ENCODE peak calls at places on chromosomes 1 and 21, in ten cellular contexts. H, R, X, P, D, F, J, Y, V and T are unnamed samples.

GRCh38 chr1:185439727-185440415 is 122.8 kb upstream of the IVNS1ABP start:
- DNase-seq in X (no peak), H (peak), D (no peak), R (no peak), V (peak), J (peak), P (no peak), F (peak), Y (no peak), T (peak)

GRCh38 chr1:202311880-202312635 is 29.7 kb downstream of the UBE2T start:
- DNase-seq in X (no peak), P (no peak), V (no peak), D (no peak), F (peak), H (peak), J (no peak), R (no peak), Y (no peak), T (no peak)

GRCh38 chr1:148264374-148265276 is 112.5 kb upstream of the NBPF11 start:
- DNase-seq in R (no peak), V (peak), Y (no peak), X (no peak), F (peak), D (peak), H (peak), P (peak), J (peak), T (peak)

GRCh38 chr21:45415188-45415942 is 10.4 kb downstream of the COL18A1 start:
- DNase-seq in J (peak), D (no peak), V (no peak), H (no peak), X (no peak), F (no peak), R (no peak), Y (no peak), P (no peak), T (no peak)

GRCh38 chr1:1208713-1209433 is 2.5 kb upstream of the TNFRSF18 start:
- DNase-seq in P (peak), F (peak), R (no peak), X (no peak), V (no peak), J (peak), Y (no peak), D (no peak), H (no peak), T (no peak)

GRCh38 chr1:117679868-117680267 is 74.0 kb downstream of the TENT5C start:
- DNase-seq in X (no peak), Y (no peak), R (no peak), H (no peak), P (no peak), J (no peak), F (no peak), V (no peak), D (no peak), T (no peak)

GRCh38 chr1:172671591-172671990 is 12.7 kb downstream of the FASLG start:
- DNase-seq in F (peak), V (no peak), H (peak), X (no peak), Y (no peak), P (no peak), R (no peak), D (no peak), J (no peak), T (peak)

GRCh38 chr1:43506233-43506632 is 24.4 kb upstream of the PTPRF start:
- DNase-seq in J (no peak), P (no peak), Y (no peak), H (no peak), R (no peak), X (no peak), V (no peak), D (no peak), F (no peak), T (no peak)

GRCh38 chr1:40462956-40463590 is 12.8 kb downstream of the ZFP69B start:
- DNase-seq in J (no peak), Y (no peak), H (no peak), D (peak), R (no peak), F (peak), P (no peak), V (no peak), X (no peak), T (no peak)

GRCh38 chr21:44865561-44866280 is 7.8 kb downstream of the PTTG1IP start:
- DNase-seq in F (no peak), J (peak), X (no peak), H (no peak), R (no peak), V (no peak), P (no peak), D (no peak), Y (no peak), T (no peak)

GRCh38 chr21:46191686-46192575 is 7.7 kb upstream of the SPATC1L start:
- DNase-seq in Y (no peak), H (no peak), F (no peak), J (no peak), X (no peak), P (no peak), V (no peak), R (no peak), D (no peak), T (no peak)

GRCh38 chr1:230090194-230090711 is 23.2 kb downstream of the GALNT2 start:
- DNase-seq in V (no peak), Y (no peak), F (peak), R (no peak), P (no peak), D (peak), X (no peak), H (peak), J (no peak), T (peak)

GRCh38 chr1:233227930-233228465 is 67.5 kb downstream of the PCNX2 start:
- DNase-seq in P (no peak), X (no peak), R (no peak), J (no peak), D (no peak), H (no peak), F (no peak), V (no peak), Y (no peak), T (no peak)

GRCh38 chr1:203649551-203650011 is 22.9 kb downstream of the ATP2B4 start:
- DNase-seq in Y (no peak), F (no peak), R (no peak), V (no peak), D (no peak), P (no peak), J (no peak), X (no peak), H (no peak), T (no peak)

GRCh38 chr1:16248603-16249534 is 11.9 kb upstream of the CPLANE2 start:
- DNase-seq in H (peak), P (peak), Y (peak), J (peak), V (peak), F (peak), D (peak), X (peak), R (peak), T (peak)

GRCh38 chr1:180670681-180671080 is 38.9 kb downstream of the XPR1 start:
- DNase-seq in P (no peak), D (no peak), R (no peak), H (no peak), F (no peak), V (no peak), J (no peak), X (no peak), Y (no peak), T (no peak)

GRCh38 chr1:161092621-161093028 is 3.3 kb upstream of the NECTIN4 start:
- DNase-seq in X (no peak), P (no peak), Y (no peak), H (no peak), V (no peak), R (no peak), D (no peak), F (no peak), J (no peak), T (peak)

GRCh38 chr1:172997941-172998361 is 52.8 kb downstream of the TNFSF18 start:
- DNase-seq in X (no peak), R (no peak), D (no peak), P (no peak), H (peak), V (no peak), J (no peak), F (no peak), Y (no peak), T (peak)

GRCh38 chr1:152108899-152109222 is 6.4 kb downstream of the TCHH start:
- DNase-seq in R (no peak), H (no peak), P (no peak), F (no peak), V (no peak), J (peak), X (peak), Y (no peak), D (no peak), T (peak)

GRCh38 chr1:152109231-152109997 is 5.8 kb downstream of the TCHH start:
- DNase-seq in F (no peak), Y (no peak), J (no peak), X (no peak), R (no peak), D (peak), P (no peak), V (no peak), H (no peak), T (peak)

GRCh38 chr1:152110365-152110859 is 4.8 kb downstream of the TCHH start:
- DNase-seq in Y (peak), H (peak), P (no peak), F (peak), D (peak), J (peak), V (no peak), X (peak), R (no peak), T (peak)

GRCh38 chr1:152110860-152111514 is 4.3 kb downstream of the TCHH start:
- DNase-seq in P (no peak), J (no peak), X (peak), F (peak), Y (no peak), V (no peak), H (peak), R (no peak), D (peak), T (peak)

DNA sequence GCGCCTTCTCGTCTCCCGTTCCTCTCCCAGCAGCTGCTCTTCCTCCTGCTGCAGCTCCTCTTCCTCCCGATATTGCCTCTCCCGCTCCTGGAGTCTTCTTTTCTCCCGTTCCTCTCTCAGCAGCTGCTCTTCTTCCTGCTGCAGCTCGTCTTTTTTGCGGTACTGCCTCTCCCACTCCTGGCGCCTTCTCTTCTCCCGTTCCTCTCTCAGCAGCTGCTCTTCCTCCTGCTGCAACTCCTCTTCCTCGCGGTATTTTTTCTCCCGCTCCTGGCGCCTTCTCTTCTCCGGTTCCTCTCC is 5.3 kb downstream of the TCHH start:
- DNase-seq in R (no peak), Y (no peak), J (no peak), V (no peak), F (no peak), D (peak), H (no peak), P (no peak), X (no peak), T (peak)
- H3K4me3 ChIP-seq in R (no peak), Y (peak), J (peak), V (no peak), F (no peak), D (peak), H (peak), P (no peak), X (peak), T (peak)

DNA sequence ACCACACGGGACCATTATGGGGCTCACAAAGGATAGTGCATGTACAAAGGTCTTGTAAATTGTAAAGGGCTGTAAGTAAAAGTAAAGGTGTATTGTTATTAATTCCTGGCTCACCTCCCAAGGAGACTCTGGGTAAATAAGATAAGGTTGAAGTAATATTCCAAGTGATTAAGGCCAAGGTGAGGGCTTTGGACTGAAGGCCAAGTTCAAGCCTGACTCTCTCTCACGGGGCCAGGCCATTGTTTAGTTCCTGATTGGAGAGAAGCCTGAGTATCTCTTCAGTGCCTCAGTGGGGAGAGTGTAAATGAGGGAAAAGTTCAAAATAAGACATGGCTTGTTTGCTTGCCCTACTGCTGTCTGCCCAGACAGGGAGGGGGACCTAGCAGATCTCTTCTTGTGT is 19.5 kb upstream of the ZFYVE9 start:
- DNase-seq in R (no peak), J (no peak), X (peak), F (no peak), V (no peak), P (no peak), Y (no peak), D (no peak), H (no peak), T (no peak)
- TF ChIP-seq CTCF in R (no peak), J (no peak), X (no peak), F (no peak), V (no peak), P (no peak), Y (no peak), D (no peak), H (no peak), T (no peak)

DNA sequence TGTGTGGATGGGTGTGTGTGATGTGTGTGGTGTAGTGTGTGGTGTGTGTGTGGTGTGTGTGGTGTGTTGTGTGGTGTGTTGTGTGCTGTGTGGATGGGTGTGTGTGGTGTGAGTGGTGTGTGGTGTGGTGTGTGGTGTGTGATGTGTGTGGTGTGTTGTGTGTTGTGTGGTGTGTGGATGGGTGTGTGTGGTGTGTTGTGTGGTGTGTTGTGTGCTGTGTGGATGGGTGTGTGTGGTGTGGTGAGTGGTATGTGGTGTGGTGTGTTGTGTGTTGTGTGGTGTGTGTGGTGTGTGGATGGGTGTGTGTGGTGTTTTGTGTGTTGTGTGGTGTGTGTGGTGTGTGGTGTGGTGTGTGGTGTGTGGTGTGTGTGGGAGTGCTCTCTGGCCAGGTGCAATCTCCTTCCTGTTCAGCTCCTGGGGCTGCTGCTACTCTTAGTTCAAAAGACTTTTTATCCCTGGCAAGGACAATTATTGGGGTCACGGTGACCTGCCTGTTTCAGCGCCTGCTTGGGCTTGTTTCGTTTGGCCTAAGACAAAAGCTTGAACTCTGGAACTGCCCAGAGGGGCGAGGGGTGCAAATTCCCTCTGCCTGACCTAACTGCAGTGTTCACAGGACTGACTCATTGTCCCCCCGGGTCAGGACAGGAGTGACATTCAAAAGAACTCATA is 101.2 kb downstream of the UBIAD1 start:
- DNase-seq in H (no peak), Y (no peak), X (no peak), P (no peak), J (no peak), F (no peak), D (no peak), V (no peak), R (no peak), T (no peak)
- H3K4me3 ChIP-seq in H (no peak), Y (no peak), X (no peak), P (no peak), J (no peak), F (no peak), D (no peak), V (no peak), R (no peak), T (no peak)

GRCh38 chr1:174189424-174190062 is 30.2 kb downstream of the RABGAP1L start:
- DNase-seq in R (no peak), X (no peak), J (no peak), D (no peak), H (no peak), F (no peak), Y (no peak), P (no peak), V (no peak), T (peak)
- TF ChIP-seq CTCF in R (no peak), X (no peak), J (no peak), D (no peak), H (no peak), F (no peak), Y (no peak), P (no peak), V (no peak), T (no peak)

GRCh38 chr1:244104309-244105060 is 53.4 kb downstream of the ZBTB18 start:
- DNase-seq in P (no peak), Y (no peak), D (peak), H (peak), R (no peak), F (peak), X (no peak), V (peak), J (no peak), T (peak)

GRCh38 chr1:244100691-244101453 is 49.8 kb downstream of the ZBTB18 start:
- DNase-seq in R (no peak), J (no peak), D (peak), Y (no peak), V (no peak), P (no peak), F (peak), X (no peak), H (no peak), T (no peak)

GRCh38 chr1:244100276-244100675 is 49.2 kb downstream of the ZBTB18 start:
- DNase-seq in H (no peak), J (no peak), Y (no peak), X (no peak), V (no peak), R (no peak), D (no peak), P (no peak), F (no peak), T (no peak)

GRCh38 chr1:244102471-244102870 is 51.4 kb downstream of the ZBTB18 start:
- DNase-seq in F (no peak), H (no peak), V (no peak), X (no peak), Y (no peak), J (no peak), R (no peak), D (no peak), P (no peak), T (no peak)

GRCh38 chr1:244102051-244102450 is 51.0 kb downstream of the ZBTB18 start:
- DNase-seq in Y (no peak), J (no peak), P (no peak), V (no peak), F (no peak), R (no peak), H (no peak), X (no peak), D (no peak), T (no peak)
- H3K4me3 ChIP-seq in Y (no peak), J (no peak), P (no peak), V (no peak), F (no peak), R (no peak), H (no peak), X (no peak), D (no peak), T (no peak)

DNA sequence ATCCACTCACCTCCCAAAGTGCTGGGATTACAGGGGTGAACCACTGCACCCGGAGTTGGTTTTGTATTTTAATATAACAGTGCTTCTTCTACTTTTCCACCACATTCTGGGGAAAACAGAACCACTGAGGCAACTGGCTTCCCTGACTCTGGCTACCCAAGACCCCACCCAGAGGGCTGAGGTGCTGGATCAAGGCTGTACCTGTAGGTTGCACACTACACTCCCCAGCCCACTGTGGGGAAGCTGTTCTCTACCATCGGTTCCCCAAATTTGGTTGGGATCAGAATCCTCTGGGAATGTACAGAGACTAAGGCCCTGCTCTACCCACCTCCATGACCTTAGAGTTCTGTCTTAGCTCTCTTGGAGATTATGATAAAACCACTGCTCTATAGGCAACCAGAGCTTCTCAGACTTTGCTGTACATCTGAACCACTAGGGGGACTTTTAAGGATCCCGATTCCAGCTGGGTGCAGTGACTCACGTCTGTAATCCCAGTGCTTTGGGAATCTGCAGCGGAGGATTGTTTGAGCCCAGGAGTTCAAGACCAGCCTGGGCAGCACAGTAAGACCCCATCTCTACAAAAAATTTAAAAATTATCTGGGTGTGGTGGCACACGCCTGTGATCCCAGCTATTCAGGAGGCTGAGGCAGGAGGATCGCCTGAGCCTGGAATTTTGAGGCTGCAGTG is 51.6 kb downstream of the GNG4 start:
- DNase-seq in F (peak), H (peak), V (peak), Y (no peak), D (peak), X (no peak), J (no peak), R (no peak), P (peak), T (peak)
- TF ChIP-seq CTCF in F (peak), H (peak), V (peak), Y (peak), D (peak), X (no peak), J (no peak), R (no peak), P (peak), T (peak)